ENCODE peak calls at places on chromosomes 2 and 18, in four cellular contexts. G is adrenal gland, T is Peyer's patch, I is neuronal stem cell. M is an unnamed sample.
A peak's percentile ranks its signal among the peaks of the same experiment; 100 is the strongest.

GRCh38 chr18:4806342-4806741 is 351.2 kb upstream of the DLGAP1 start:
- DNase-seq in T (no peak), I (no peak), G (no peak), M (no peak)

GRCh38 chr18:7954229-7954628 is 387.1 kb downstream of the PTPRM start:
- DNase-seq in G (no peak), T (no peak), I (no peak), M (no peak)

GRCh38 chr2:221309888-221310287 is 262.2 kb downstream of the EPHA4 start:
- DNase-seq in T (no peak), I (no peak), G (no peak), M (no peak)

GRCh38 chr2:62309465-62310091 is 113.7 kb downstream of the B3GNT2 start:
- DNase-seq in I (no peak), T (no peak), G (peak; percentile 78), M (no peak)

GRCh38 chr18:70621710-70622109 is 332.9 kb downstream of the SOCS6 start:
- DNase-seq in T (no peak), I (no peak), G (no peak), M (no peak)

GRCh38 chr2:10500601-10501361 is 52.7 kb upstream of the ODC1 start:
- DNase-seq in G (peak; percentile 42), T (no peak), I (no peak), M (no peak)

GRCh38 chr18:5158587-5158986 is 38.5 kb downstream of the AKAIN1 start:
- DNase-seq in I (no peak), T (no peak), G (no peak), M (no peak)

GRCh38 chr2:39484620-39485495 is 47.8 kb upstream of the MAP4K3 start:
- DNase-seq in I (no peak), T (no peak), G (no peak), M (no peak)

GRCh38 chr2:227888289-227888688 is 16.9 kb downstream of the DAW1 start:
- DNase-seq in T (no peak), G (peak; percentile 62), I (no peak), M (peak; percentile 26)

GRCh38 chr2:113111823-113112287 is 15.5 kb upstream of the IL1RN start:
- DNase-seq in I (no peak), T (no peak), G (no peak), M (no peak)

GRCh38 chr2:207747653-207748560 is 21.8 kb downstream of the FZD5 start:
- DNase-seq in T (no peak), G (no peak), I (no peak), M (no peak)

GRCh38 chr2:174681983-174682577 is 82.2 kb downstream of the CHRNA1 start:
- DNase-seq in G (no peak), I (peak; percentile 21), T (peak; percentile 65), M (peak; percentile 39)

GRCh38 chr2:119158563-119159347 is at the start of gene C1QL2:
- DNase-seq in T (no peak), I (peak; percentile 42), G (no peak), M (peak; percentile 63)

GRCh38 chr2:148674063-148675020 is 29.8 kb downstream of the EPC2 start:
- DNase-seq in G (no peak), T (no peak), I (peak; percentile 15), M (no peak)

GRCh38 chr18:60861575-60861974 is 471.7 kb upstream of the CDH20 start:
- DNase-seq in G (no peak), I (no peak), T (no peak), M (no peak)

GRCh38 chr2:222049946-222050345 is 248.9 kb downstream of the PAX3 start:
- DNase-seq in I (no peak), T (no peak), G (no peak), M (no peak)

DNA sequence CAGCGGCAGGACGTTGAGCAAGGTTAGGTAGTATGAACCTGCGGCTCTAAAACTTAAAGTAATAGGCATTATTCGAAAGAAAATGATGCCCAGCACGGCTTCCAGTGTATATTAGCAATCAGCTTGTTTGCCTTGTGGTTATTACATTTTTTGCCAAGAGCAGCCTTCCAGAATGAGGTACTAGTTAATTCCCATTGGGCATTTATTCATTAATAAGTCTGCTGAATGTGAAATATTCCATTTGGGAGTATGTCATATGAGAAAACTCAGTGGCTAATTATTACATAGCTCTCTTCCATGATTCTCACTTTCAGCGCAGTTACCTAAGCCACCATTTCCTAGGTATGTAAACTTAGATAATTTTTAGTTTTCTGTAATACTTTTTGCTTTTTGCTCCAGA is 12.9 kb downstream of the CRIM1 start:
- DNase-seq in G (no peak), T (no peak), I (no peak), M (no peak)
- H3K4me3 ChIP-seq in G (no peak overlapping the region), T (no peak overlapping the region), I (no peak overlapping the region), M (no peak overlapping the region)

GRCh38 chr18:46466236-46467160 is 190.5 kb downstream of the LOXHD1 start:
- DNase-seq in I (peak; percentile 76), G (no peak), T (no peak), M (no peak)
- H3K4me3 ChIP-seq in I (no peak overlapping the region), G (no peak overlapping the region), T (no peak overlapping the region), M (no peak overlapping the region)

GRCh38 chr2:130837175-130837810 is 579 bp downstream of the ARHGEF4 start:
- DNase-seq in T (no peak), I (no peak), G (no peak), M (no peak)
- H3K4me3 ChIP-seq in T (peak overlapping the region; percentile 37), I (no peak overlapping the region), G (no peak overlapping the region), M (peak overlapping the region; percentile 59)

GRCh38 chr2:191245046-191245868 is at the start of gene MYO1B:
- DNase-seq in G (peak; percentile 71), I (peak; percentile 83), T (peak; percentile 87), M (peak; percentile 75)

GRCh38 chr2:191249131-191249813 is 4.1 kb downstream of the MYO1B start:
- DNase-seq in T (no peak), G (no peak), I (no peak), M (no peak)

GRCh38 chr2:191245869-191246531 is 796 bp downstream of the MYO1B start:
- DNase-seq in T (peak; percentile 73), I (peak; percentile 77), G (peak; percentile 63), M (peak; percentile 61)

GRCh38 chr2:191247381-191248057 is 2.3 kb downstream of the MYO1B start:
- DNase-seq in T (peak; percentile 53), G (no peak), I (no peak), M (no peak)

GRCh38 chr2:191246820-191247380 is 1.7 kb downstream of the MYO1B start:
- DNase-seq in I (no peak), G (no peak), T (no peak), M (no peak)
- H3K4me3 ChIP-seq in I (peak overlapping the region; percentile 98), G (no peak overlapping the region), T (no peak overlapping the region), M (peak overlapping the region; percentile 69)

GRCh38 chr2:190864375-190864774 is 16.2 kb upstream of the GLS start:
- DNase-seq in G (no peak), I (no peak), T (no peak), M (no peak)

GRCh38 chr2:190862591-190862991 is 18.0 kb upstream of the GLS start:
- DNase-seq in T (no peak), I (no peak), G (no peak), M (no peak)

GRCh38 chr2:190863946-190864345 is 16.7 kb upstream of the GLS start:
- DNase-seq in I (no peak), T (peak; percentile 50), G (no peak), M (no peak)

GRCh38 chr2:190860985-190861721 is 19.5 kb upstream of the GLS start:
- DNase-seq in G (no peak), I (no peak), T (no peak), M (no peak)

GRCh38 chr2:190862067-190862466 is 18.6 kb upstream of the GLS start:
- DNase-seq in I (no peak), G (no peak), T (no peak), M (no peak)
- H3K4me3 ChIP-seq in I (no peak overlapping the region), G (no peak overlapping the region), T (no peak overlapping the region), M (no peak overlapping the region)

GRCh38 chr2:187825108-187825507 is 270.9 kb upstream of the TFPI start:
- DNase-seq in G (no peak), T (no peak), I (no peak), M (no peak)
- H3K4me3 ChIP-seq in G (no peak overlapping the region), T (no peak overlapping the region), I (no peak overlapping the region), M (no peak overlapping the region)

GRCh38 chr2:8675543-8675942 is 6.3 kb upstream of the ID2 start:
- DNase-seq in G (no peak), I (no peak), T (no peak), M (no peak)

GRCh38 chr2:8676191-8676914 is 5.5 kb upstream of the ID2 start:
- DNase-seq in I (peak; percentile 9), T (peak; percentile 88), G (peak; percentile 84), M (peak; percentile 85)

GRCh38 chr2:8678731-8679566 is 2.9 kb upstream of the ID2 start:
- DNase-seq in G (peak; percentile 97), T (peak; percentile 97), I (peak; percentile 96), M (peak; percentile 96)

GRCh38 chr2:8677646-8678592 is 3.9 kb upstream of the ID2 start:
- DNase-seq in T (peak; percentile 75), I (peak; percentile 58), G (peak; percentile 81), M (peak; percentile 60)

GRCh38 chr2:8676915-8677645 is 4.8 kb upstream of the ID2 start:
- DNase-seq in I (peak; percentile 18), T (no peak), G (no peak), M (no peak)
- H3K4me3 ChIP-seq in I (peak overlapping the region; percentile 58), T (peak overlapping the region; percentile 4), G (no peak overlapping the region), M (peak overlapping the region; percentile 33)